ENCODE peak calls at places on chromosomes 4 and X, in nine cellular contexts. M, W, D, K, V, I, U, C and L are unnamed samples.

GRCh38 chr4:99847362-99847976 is 30.8 kb downstream of the DAPP1 start:
- DNase-seq in M (no peak), W (no peak), D (no peak), K (no peak), V (peak; percentile 83), I (no peak), U (no peak), C (no peak), L (peak; percentile 90)

GRCh38 chr4:109298279-109299010 is 4.0 kb downstream of the COL25A1 start:
- DNase-seq in M (peak; percentile 15), W (peak; percentile 32), D (peak; percentile 61), K (peak; percentile 38), V (peak; percentile 13), I (peak; percentile 41), U (peak; percentile 23), C (peak; percentile 27), L (peak; percentile 51)

GRCh38 chrX:15301924-15302323 is 13.5 kb downstream of the ASB11 start:
- DNase-seq in M (no peak), W (no peak), D (no peak), K (no peak), V (no peak), I (peak; percentile 59), U (peak; percentile 66), C (no peak), L (no peak)

GRCh38 chr4:118224239-118224829 is 128.5 kb downstream of the PRSS12 start:
- DNase-seq in M (peak; percentile 67), W (peak; percentile 63), D (peak; percentile 84), K (peak; percentile 67), V (peak; percentile 55), I (peak; percentile 61), U (peak; percentile 70), C (peak; percentile 30), L (peak; percentile 52)

GRCh38 chrX:139106111-139106510 is 394.6 kb upstream of the FGF13 start:
- DNase-seq in M (no peak), W (peak; percentile 63), D (peak; percentile 1), K (no peak), V (no peak), I (peak; percentile 3), U (peak; percentile 78), C (no peak), L (no peak)

GRCh38 chr4:164748375-164748774 is 5.6 kb upstream of the SMIM31 start:
- DNase-seq in M (peak; percentile 33), W (peak; percentile 52), D (peak; percentile 57), K (peak; percentile 13), V (peak; percentile 37), I (peak; percentile 40), U (peak; percentile 58), C (peak; percentile 13), L (peak; percentile 40)

GRCh38 chrX:3501833-3502535 is 155.5 kb upstream of the MXRA5 start:
- DNase-seq in M (no peak), W (no peak), D (no peak), K (no peak), V (no peak), I (no peak), U (peak; percentile 85), C (no peak), L (no peak)

GRCh38 chrX:12439396-12439795 is 301.1 kb downstream of the FRMPD4 start:
- DNase-seq in M (no peak), W (no peak), D (no peak), K (no peak), V (no peak), I (no peak), U (no peak), C (no peak), L (no peak)

GRCh38 chrX:132636080-132636479 is 147.2 kb upstream of the MBNL3 start:
- DNase-seq in M (no peak), W (peak; percentile 50), D (peak; percentile 3), K (no peak), V (no peak), I (no peak), U (peak; percentile 30), C (no peak), L (peak; percentile 32)

GRCh38 chr4:165684177-165684870 is 188.7 kb upstream of the TLL1 start:
- DNase-seq in M (no peak), W (peak; percentile 90), D (no peak), K (no peak), V (no peak), I (no peak), U (peak; percentile 46), C (no peak), L (no peak)

GRCh38 chr4:80614319-80614718 is 278.8 kb downstream of the CFAP299 start:
- DNase-seq in M (no peak), W (no peak), D (peak; percentile 59), K (no peak), V (no peak), I (no peak), U (no peak), C (no peak), L (no peak)

GRCh38 chr4:7421356-7422097 is 13.2 kb downstream of the PSAPL1 start:
- DNase-seq in M (no peak), W (no peak), D (no peak), K (no peak), V (no peak), I (no peak), U (no peak), C (peak; percentile 15), L (no peak)

GRCh38 chr4:7418131-7418943 is 16.4 kb downstream of the PSAPL1 start:
- DNase-seq in M (no peak), W (no peak), D (no peak), K (no peak), V (no peak), I (no peak), U (no peak), C (peak; percentile 3), L (no peak)

GRCh38 chr4:7422098-7422897 is 12.4 kb downstream of the PSAPL1 start:
- DNase-seq in M (no peak), W (no peak), D (no peak), K (no peak), V (no peak), I (no peak), U (no peak), C (peak; percentile 19), L (no peak)

GRCh38 chr4:7420661-7421040 is 14.1 kb downstream of the PSAPL1 start:
- DNase-seq in M (no peak), W (no peak), D (no peak), K (no peak), V (no peak), I (no peak), U (no peak), C (no peak), L (no peak)

GRCh38 chr4:7419961-7420660 is 14.6 kb downstream of the PSAPL1 start:
- DNase-seq in M (no peak), W (no peak), D (no peak), K (no peak), V (no peak), I (no peak), U (no peak), C (no peak), L (no peak)
- TF ChIP-seq EZH2phosphoT487 in M (no peak), W (no peak), D (no peak), K (no peak), V (no peak), I (no peak), U (no peak), C (no peak), L (no peak)

DNA sequence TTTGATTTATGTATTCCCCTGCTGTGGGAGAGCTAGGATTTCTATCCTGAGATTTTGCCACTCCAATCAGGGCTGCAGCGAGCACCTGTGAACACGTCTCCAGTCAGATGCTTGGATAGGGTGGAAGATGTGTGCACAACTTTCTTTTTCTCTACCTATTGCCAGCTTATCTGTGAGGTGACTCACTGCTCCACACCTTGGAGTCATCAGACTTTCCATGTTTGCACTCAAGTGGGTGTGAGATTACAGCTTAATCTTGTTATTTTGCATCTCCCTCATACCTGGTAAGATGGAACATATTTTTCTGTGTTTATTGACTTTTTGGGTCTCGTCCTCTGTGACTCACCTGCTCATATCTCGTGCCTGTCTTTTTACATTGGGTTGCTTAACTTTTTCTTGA is 32.2 kb downstream of the PSAPL1 start:
- DNase-seq in M (no peak), W (peak; percentile 39), D (no peak), K (peak; percentile 37), V (no peak), I (peak; percentile 71), U (no peak), C (no peak), L (no peak)
- TF ChIP-seq EZH2phosphoT487 in M (no peak), W (no peak), D (no peak), K (no peak), V (no peak), I (no peak), U (no peak), C (no peak), L (no peak)

DNA sequence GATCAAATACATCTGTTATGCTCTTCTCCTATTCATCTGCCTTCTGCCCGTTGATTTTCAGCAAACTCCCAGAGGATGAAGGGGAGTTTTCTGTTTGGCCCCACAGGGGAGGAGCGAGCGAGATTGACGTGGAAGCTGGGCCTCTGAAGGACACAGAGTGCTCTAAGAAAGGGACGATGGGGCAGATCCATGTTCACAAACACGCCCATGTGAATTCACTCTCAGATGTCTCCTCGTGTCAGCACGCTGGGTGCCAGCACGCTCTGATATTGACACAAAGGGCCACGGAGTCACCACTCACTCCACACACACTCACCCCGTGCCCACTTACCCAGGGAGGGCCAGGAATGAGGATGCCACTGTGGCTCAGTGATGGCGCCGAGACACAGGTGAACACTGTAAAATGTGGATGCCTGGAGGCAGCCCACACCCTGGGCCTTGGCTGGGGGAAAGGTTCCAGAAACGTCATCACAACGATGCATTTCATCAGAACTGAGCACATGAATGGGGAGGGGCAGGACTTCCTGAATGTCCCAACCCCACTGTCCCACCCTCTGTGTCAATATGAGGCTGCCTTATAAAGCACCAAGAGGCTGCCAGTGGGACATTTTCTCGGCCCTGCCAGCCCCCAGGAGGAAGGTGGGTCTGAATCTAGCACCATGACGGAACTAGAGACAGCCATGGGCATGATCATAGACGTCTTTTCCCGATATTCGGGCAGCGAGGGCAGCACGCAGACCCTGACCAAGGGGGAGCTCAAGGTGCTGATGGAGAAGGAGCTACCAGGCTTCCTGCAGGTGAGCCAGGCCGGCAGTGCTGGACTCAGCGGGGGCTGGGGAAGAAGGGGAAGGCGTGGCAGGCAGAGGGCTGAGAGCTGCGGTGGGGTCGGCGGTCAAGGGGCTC is at the start of gene S100P:
- DNase-seq in M (no peak), W (peak; percentile 57), D (no peak), K (no peak), V (no peak), I (peak; percentile 63), U (no peak), C (no peak), L (no peak)
- TF ChIP-seq EZH2phosphoT487 in M (no peak), W (no peak), D (no peak), K (no peak), V (no peak), I (no peak), U (no peak), C (no peak), L (no peak)

DNA sequence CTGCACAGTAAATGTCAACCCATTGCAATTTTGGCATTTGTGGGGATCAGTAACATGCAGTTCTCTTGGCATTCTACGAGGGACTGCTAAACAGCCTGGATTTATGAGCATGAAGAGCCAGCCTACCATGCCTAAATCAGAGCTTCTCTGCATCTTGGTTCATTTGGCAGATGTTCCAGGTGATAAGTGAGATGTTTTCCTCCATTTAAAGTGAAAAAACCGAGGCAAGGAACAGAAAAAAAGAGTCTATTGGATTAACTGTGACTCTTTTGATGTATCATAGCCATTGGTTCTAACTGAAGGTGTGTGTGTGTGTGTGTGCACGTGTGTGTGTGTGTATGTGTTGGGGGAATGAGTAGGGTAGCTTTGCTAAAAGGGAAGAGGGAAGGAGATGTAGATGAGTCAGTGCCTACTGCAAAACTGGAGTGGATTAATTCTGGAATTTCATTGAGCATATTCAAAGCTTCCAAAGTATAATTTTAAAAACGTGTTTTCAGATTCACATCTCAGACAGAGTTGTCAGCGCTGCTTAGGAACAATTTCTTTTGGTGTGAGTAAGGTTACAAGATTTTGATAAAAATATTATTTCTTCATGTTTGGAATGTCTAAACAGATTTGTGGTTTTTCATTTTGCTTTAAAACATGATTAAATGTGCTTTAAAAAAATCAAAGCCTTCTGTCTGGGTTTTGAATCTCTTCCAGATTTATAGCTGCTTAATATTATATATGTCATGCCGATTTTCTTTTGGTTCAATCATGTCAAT is 123.3 kb upstream of the LNX1 start:
- DNase-seq in M (no peak), W (no peak), D (no peak), K (no peak), V (no peak), I (no peak), U (peak; percentile 82), C (no peak), L (no peak)
- TF ChIP-seq EZH2phosphoT487 in M (no peak), W (no peak), D (no peak), K (no peak), V (no peak), I (no peak), U (peak; percentile 95), C (peak; percentile 76), L (no peak)